ENCODE peak calls at places on chromosome 16, in six cellular contexts. E, Q, H, N, K and W are unnamed samples.

GRCh38 chr16:89131783-89132182 is 38.1 kb downstream of the ACSF3 start:
- ATAC-seq in E (no peak), Q (no peak), H (no peak), N (no peak), K (no peak), W (no peak)

GRCh38 chr16:68200120-68200783 is 35.7 kb downstream of the ESRP2 start:
- ATAC-seq in E (no peak), Q (peak), H (peak), N (no peak), K (no peak), W (no peak)

GRCh38 chr16:3992297-3993051 is 112.0 kb upstream of the CREBBP start:
- ATAC-seq in E (no peak), Q (no peak), H (no peak), N (peak), K (no peak), W (no peak)

GRCh38 chr16:50371936-50372595 is 3.3 kb upstream of the BRD7 start:
- ATAC-seq in E (no peak), Q (peak), H (no peak), N (no peak), K (peak), W (no peak)

GRCh38 chr16:10981697-10982216 is 37.4 kb downstream of the CLEC16A start:
- ATAC-seq in E (peak), Q (peak), H (peak), N (no peak), K (peak), W (no peak)

GRCh38 chr16:72018470-72018869 is 9.9 kb downstream of the DHODH start:
- ATAC-seq in E (no peak), Q (no peak), H (no peak), N (no peak), K (no peak), W (no peak)

GRCh38 chr16:75147968-75148310 is 385 bp upstream of the ZFP1 start:
- ATAC-seq in E (no peak), Q (no peak), H (no peak), N (no peak), K (no peak), W (no peak)

GRCh38 chr16:88732172-88732960 is 26.1 kb downstream of the CTU2 start:
- ATAC-seq in E (peak), Q (peak), H (peak), N (no peak), K (peak), W (no peak)

GRCh38 chr16:27175888-27176287 is 27.4 kb upstream of the KDM8 start:
- ATAC-seq in E (no peak), Q (peak), H (no peak), N (no peak), K (no peak), W (no peak)

GRCh38 chr16:69417537-69418199 is 6.8 kb upstream of the CYB5B start:
- ATAC-seq in E (peak), Q (peak), H (no peak), N (no peak), K (peak), W (no peak)

GRCh38 chr16:82329070-82329469 is 159.0 kb upstream of the MPHOSPH6 start:
- ATAC-seq in E (no peak), Q (no peak), H (no peak), N (no peak), K (peak), W (no peak)

GRCh38 chr16:4623593-4623992 is 1.0 kb upstream of the MGRN1 start:
- ATAC-seq in E (no peak), Q (no peak), H (no peak), N (no peak), K (no peak), W (no peak)

GRCh38 chr16:84922351-84923135 is 88.8 kb downstream of the ZDHHC7 start:
- ATAC-seq in E (no peak), Q (peak), H (peak), N (peak), K (peak), W (peak)

GRCh38 chr16:3195975-3196374 is 8.0 kb downstream of the OR1F1 start:
- ATAC-seq in E (no peak), Q (no peak), H (no peak), N (no peak), K (no peak), W (no peak)

GRCh38 chr16:66359811-66360608 is 6.5 kb upstream of the CDH5 start:
- ATAC-seq in E (no peak), Q (no peak), H (no peak), N (no peak), K (peak), W (peak)

GRCh38 chr16:64250866-64251265 is 871.0 kb downstream of the CDH11 start:
- ATAC-seq in E (no peak), Q (no peak), H (no peak), N (no peak), K (no peak), W (no peak)

GRCh38 chr16:84821179-84821578 is 1.4 kb downstream of the CRISPLD2 start:
- ATAC-seq in E (no peak), Q (no peak), H (no peak), N (no peak), K (no peak), W (no peak)

GRCh38 chr16:17364319-17365210 is 106.2 kb downstream of the XYLT1 start:
- ATAC-seq in E (no peak), Q (no peak), H (no peak), N (peak), K (no peak), W (peak)

GRCh38 chr16:71923941-71924690 is 28.8 kb downstream of the IST1 start:
- ATAC-seq in E (no peak), Q (no peak), H (no peak), N (no peak), K (no peak), W (no peak)

GRCh38 chr16:56119138-56119537 is 72.2 kb upstream of the GNAO1 start:
- ATAC-seq in E (no peak), Q (no peak), H (peak), N (no peak), K (no peak), W (no peak)

GRCh38 chr16:89827383-89828198 is 684 bp upstream of the SPIRE2 start:
- ATAC-seq in E (peak), Q (peak), H (peak), N (peak), K (peak), W (peak)

GRCh38 chr16:80585764-80586163 is 45.0 kb downstream of the DYNLRB2 start:
- ATAC-seq in E (no peak), Q (no peak), H (peak), N (no peak), K (no peak), W (no peak)

GRCh38 chr16:66787427-66787826 is 14.0 kb downstream of the TERB1 start:
- ATAC-seq in E (no peak), Q (no peak), H (no peak), N (no peak), K (no peak), W (no peak)

GRCh38 chr16:81497690-81498089 is 53.1 kb downstream of the CMIP start:
- ATAC-seq in E (peak), Q (no peak), H (peak), N (peak), K (peak), W (no peak)

GRCh38 chr16:31868701-31869167 is 4.9 kb upstream of the ZNF267 start:
- ATAC-seq in E (peak), Q (peak), H (peak), N (peak), K (peak), W (peak)

GRCh38 chr16:48556913-48557351 is 53.0 kb downstream of the N4BP1 start:
- ATAC-seq in E (peak), Q (peak), H (peak), N (peak), K (no peak), W (no peak)

GRCh38 chr16:57946181-57946801 is 24.6 kb downstream of the CNGB1 start:
- ATAC-seq in E (peak), Q (peak), H (peak), N (no peak), K (no peak), W (no peak)
- TF ChIP-seq EP300 in E (no peak), Q (no peak), H (no peak), N (no peak), K (no peak), W (no peak)

GRCh38 chr16:1917665-1918111 is 527 bp downstream of the HS3ST6 start:
- ATAC-seq in E (peak), Q (no peak), H (no peak), N (no peak), K (no peak), W (no peak)

GRCh38 chr16:1918890-1919679 is 870 bp upstream of the HS3ST6 start:
- ATAC-seq in E (peak), Q (no peak), H (no peak), N (no peak), K (peak), W (no peak)

GRCh38 chr16:1919680-1919998 is 1.4 kb upstream of the HS3ST6 start:
- ATAC-seq in E (no peak), Q (no peak), H (no peak), N (no peak), K (peak), W (no peak)

GRCh38 chr16:1917056-1917664 is 1.1 kb downstream of the HS3ST6 start:
- ATAC-seq in E (no peak), Q (no peak), H (no peak), N (no peak), K (no peak), W (no peak)

DNA sequence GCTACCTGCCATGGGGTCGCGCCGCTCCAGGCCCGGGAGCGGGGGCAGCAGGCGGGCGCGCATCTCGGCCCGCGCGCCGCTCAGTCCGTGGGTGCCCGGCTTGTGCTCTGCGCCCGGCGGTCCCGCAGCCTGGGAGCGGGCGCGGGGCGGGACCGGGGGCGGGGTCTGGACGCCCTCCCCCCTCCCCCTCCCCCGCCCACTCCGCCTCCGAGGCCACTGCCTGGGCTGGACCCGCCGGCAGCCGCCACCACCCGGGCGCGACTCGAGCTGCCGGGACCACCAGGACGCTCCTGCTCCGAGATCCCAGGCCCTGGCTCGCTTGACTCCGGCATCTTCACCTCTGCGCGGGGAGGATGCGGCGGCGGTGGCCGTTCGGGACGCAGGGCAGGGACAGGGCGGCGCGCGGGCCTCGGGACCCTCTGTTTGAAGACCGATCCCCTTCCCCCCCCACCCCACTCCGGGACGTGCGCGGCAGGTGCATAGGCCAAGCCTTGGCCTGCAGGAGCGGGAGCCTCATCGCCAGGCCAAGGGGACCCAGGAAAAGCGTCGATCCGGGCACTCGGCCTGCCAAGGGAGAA is at the start of gene HS3ST6:
- ATAC-seq in E (peak), Q (no peak), H (no peak), N (no peak), K (no peak), W (no peak)
- H3K4me3 ChIP-seq in E (peak), Q (no peak), H (no peak), N (peak), K (no peak), W (no peak)

GRCh38 chr16:1192384-1193073 is 32.5 kb downstream of the TPSG1 start:
- ATAC-seq in E (peak), Q (no peak), H (no peak), N (no peak), K (no peak), W (peak)

GRCh38 chr16:1194665-1195392 is 30.2 kb downstream of the TPSG1 start:
- ATAC-seq in E (peak), Q (peak), H (no peak), N (peak), K (peak), W (no peak)

GRCh38 chr16:1193825-1194581 is 31.1 kb downstream of the TPSG1 start:
- ATAC-seq in E (peak), Q (no peak), H (no peak), N (no peak), K (no peak), W (no peak)

GRCh38 chr16:1195393-1195666 is 29.7 kb downstream of the TPSG1 start:
- ATAC-seq in E (no peak), Q (no peak), H (no peak), N (no peak), K (no peak), W (no peak)

GRCh38 chr16:1193143-1193824 is 31.8 kb downstream of the TPSG1 start:
- ATAC-seq in E (no peak), Q (peak), H (no peak), N (no peak), K (peak), W (peak)
- TF ChIP-seq POLR2A in E (no peak), Q (no peak), H (no peak), N (no peak), K (no peak), W (peak)

DNA sequence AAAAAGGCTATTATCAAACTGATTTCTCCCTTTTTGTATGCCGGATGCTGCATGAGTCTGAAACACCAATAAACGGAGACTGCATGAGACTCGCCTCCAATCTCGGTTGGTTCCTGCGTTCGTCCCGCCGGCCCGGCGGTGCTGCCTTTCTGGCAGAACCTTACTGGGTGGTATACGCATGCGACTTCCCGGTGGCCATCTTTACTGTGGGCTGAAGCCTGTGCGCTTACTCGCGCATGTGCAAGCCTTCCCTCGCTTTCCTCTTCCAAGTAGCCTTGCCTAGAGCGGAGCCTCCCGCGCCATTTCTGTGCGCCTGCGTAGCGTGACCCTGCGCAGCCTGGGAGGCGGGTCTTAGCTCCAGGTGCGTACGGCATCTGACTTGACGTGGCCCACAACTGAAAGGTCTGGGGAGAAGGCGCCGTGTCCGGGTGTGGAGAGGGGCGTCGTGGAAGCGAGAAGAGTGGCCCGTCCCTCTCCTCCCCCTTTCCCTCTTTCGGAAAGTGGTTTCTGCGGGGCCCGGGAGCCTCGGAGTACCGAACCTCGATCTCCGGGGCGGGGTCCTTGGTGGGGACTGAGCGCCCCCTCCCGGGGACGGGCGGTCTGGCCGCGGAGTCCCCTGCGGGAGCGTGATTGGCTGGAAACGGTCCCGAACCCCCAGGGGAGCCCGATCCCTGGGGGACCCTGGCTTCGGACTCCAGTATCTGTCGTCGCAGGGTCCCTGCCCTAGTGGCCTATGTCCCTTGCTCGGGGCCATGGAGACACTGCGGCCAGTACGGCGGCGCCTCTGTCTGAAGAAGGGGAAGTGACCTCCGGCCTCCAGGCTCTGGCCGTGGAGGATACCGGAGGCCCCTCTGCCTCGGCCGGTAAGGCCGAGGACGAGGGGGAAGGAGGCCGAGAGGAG is at the start of gene PAGR1:
- ATAC-seq in E (peak), Q (peak), H (peak), N (peak), K (peak), W (peak)
- TF ChIP-seq EP300 in E (no peak), Q (no peak), H (peak), N (no peak), K (no peak), W (no peak)

GRCh38 chr16:19393226-19394074 is 24.2 kb upstream of the TMC5 start:
- ATAC-seq in E (peak), Q (no peak), H (no peak), N (no peak), K (no peak), W (no peak)
- H3K4me3 ChIP-seq in E (peak), Q (no peak), H (no peak), N (peak), K (no peak), W (no peak)